ENCODE peak calls at places on chromosomes 4 and X, in five cellular contexts. One of them, this sample, is unnamed.
A peak's percentile ranks its signal among the peaks of the same experiment; 100 is the strongest.

GRCh38 chr4:19408488-19408887 is 843.2 kb upstream of the SLIT2 start:
- DNase-seq in astrocyte of the cerebellum: no peak
- DNase-seq in CD4-positive, alpha-beta T cell: no peak
- DNase-seq in tibial nerve: no peak
- DNase-seq in testis: no peak
- DNase-seq in this sample: no peak

GRCh38 chr4:128528793-128529553 is 241.4 kb upstream of the PGRMC2 start:
- DNase-seq in astrocyte of the cerebellum: peak; percentile 89
- DNase-seq in CD4-positive, alpha-beta T cell: no peak
- DNase-seq in tibial nerve: peak; percentile 31
- DNase-seq in testis: no peak
- DNase-seq in this sample: no peak

GRCh38 chrX:14095702-14096101 is 66.0 kb upstream of the GEMIN8 start:
- DNase-seq in astrocyte of the cerebellum: peak; percentile 33
- DNase-seq in CD4-positive, alpha-beta T cell: peak; percentile 14
- DNase-seq in tibial nerve: peak; percentile 11
- DNase-seq in testis: peak; percentile 45
- DNase-seq in this sample: no peak

GRCh38 chrX:153636716-153637115 is 10.3 kb upstream of the DUSP9 start:
- DNase-seq in astrocyte of the cerebellum: no peak
- DNase-seq in CD4-positive, alpha-beta T cell: no peak
- DNase-seq in tibial nerve: no peak
- DNase-seq in testis: no peak
- DNase-seq in this sample: no peak

GRCh38 chr4:86834901-86835300 is 14.3 kb downstream of the SLC10A6 start:
- DNase-seq in astrocyte of the cerebellum: peak; percentile 41
- DNase-seq in CD4-positive, alpha-beta T cell: no peak
- DNase-seq in tibial nerve: no peak
- DNase-seq in testis: no peak
- DNase-seq in this sample: no peak

GRCh38 chr4:761086-761485 is 55.5 kb downstream of the PCGF3 start:
- DNase-seq in astrocyte of the cerebellum: no peak
- DNase-seq in CD4-positive, alpha-beta T cell: no peak
- DNase-seq in tibial nerve: no peak
- DNase-seq in testis: no peak
- DNase-seq in this sample: no peak

GRCh38 chr4:182528819-182529218 is 285.6 kb downstream of the TENM3 start:
- DNase-seq in astrocyte of the cerebellum: no peak
- DNase-seq in CD4-positive, alpha-beta T cell: no peak
- DNase-seq in tibial nerve: no peak
- DNase-seq in testis: no peak
- DNase-seq in this sample: no peak

GRCh38 chr4:28228575-28228974 is 1367.9 kb downstream of the STIM2 start:
- DNase-seq in astrocyte of the cerebellum: no peak
- DNase-seq in CD4-positive, alpha-beta T cell: no peak
- DNase-seq in tibial nerve: no peak
- DNase-seq in testis: no peak
- DNase-seq in this sample: no peak

GRCh38 chrX:32868524-32868895 is 342.8 kb downstream of the DMD start:
- DNase-seq in astrocyte of the cerebellum: no peak
- DNase-seq in CD4-positive, alpha-beta T cell: no peak
- DNase-seq in tibial nerve: no peak
- DNase-seq in testis: no peak
- DNase-seq in this sample: no peak

DNA sequence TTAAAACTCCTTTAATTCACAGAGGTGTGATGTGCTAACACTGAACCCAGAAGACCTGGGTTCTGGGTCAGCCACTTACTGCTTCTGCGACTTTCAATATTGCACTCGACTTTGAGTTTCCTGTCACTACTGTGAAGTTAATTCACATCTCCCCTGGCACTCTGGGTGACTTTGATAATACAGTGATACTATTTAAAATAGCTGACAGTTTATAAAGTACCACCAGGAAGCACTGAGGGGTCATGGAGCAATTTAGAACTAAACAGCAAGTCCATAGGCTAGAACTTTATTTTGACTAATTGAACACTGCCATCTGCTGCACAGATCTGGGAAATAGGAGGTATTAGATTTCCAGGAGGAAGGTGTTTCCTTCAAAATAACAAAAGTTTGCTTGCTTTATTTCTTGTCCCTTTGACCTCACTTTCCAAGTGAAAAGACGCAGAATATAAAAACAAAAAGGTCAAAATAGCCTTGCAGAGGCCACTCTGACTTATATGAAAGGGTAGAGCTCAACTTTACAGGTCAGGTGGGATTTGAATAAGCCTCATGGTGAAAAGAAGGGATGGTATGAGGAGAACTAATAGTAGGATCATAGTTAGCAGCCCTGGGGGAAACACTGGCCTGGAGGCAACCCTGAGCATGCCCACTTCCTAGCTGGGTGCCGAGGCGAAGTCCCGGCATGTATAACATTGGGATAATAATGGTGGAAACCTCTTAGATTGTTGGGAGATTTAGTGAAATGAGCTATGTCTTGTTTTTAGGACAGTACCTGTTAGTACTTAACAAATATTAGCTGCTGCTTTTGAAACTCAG is 53.4 kb downstream of the ZNF518B start:
- DNase-seq in astrocyte of the cerebellum: peak; percentile 11
- DNase-seq in CD4-positive, alpha-beta T cell: no peak
- DNase-seq in tibial nerve: peak; percentile 60
- DNase-seq in testis: peak; percentile 23
- DNase-seq in this sample: no peak
- TF ChIP-seq CTCF in astrocyte of the cerebellum: peak; percentile 29
- TF ChIP-seq CTCF in CD4-positive, alpha-beta T cell: peak; percentile 46
- TF ChIP-seq CTCF in tibial nerve: peak; percentile 41
- TF ChIP-seq CTCF in testis: peak; percentile 26
- TF ChIP-seq CTCF in this sample: peak; percentile 41

DNA sequence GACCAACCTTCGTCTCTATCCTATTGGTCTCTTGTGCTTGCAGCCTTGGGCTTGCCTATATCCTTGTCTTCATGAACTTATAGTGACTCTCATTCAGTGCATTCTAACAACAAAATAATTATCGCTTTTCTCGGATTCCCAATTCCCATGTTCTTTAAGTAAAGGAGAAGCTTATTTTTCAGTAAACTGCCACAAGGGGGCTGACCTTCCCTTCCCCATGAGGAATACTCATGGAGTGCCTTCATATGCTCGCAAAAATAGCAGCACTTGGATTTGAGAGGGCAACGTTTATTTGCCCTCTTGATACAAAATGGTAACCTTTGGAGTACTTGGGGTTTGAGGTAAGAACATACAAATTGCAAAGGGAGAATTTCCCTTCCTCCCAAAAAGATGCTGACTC is 183.2 kb upstream of the TENT5D start:
- DNase-seq in astrocyte of the cerebellum: no peak
- DNase-seq in CD4-positive, alpha-beta T cell: no peak
- DNase-seq in tibial nerve: no peak
- DNase-seq in testis: no peak
- DNase-seq in this sample: no peak
- TF ChIP-seq CTCF in astrocyte of the cerebellum: no peak
- TF ChIP-seq CTCF in CD4-positive, alpha-beta T cell: no peak
- TF ChIP-seq CTCF in tibial nerve: no peak
- TF ChIP-seq CTCF in testis: no peak
- TF ChIP-seq CTCF in this sample: no peak

GRCh38 chr4:169229571-169230028 is 41.2 kb downstream of the SH3RF1 start:
- DNase-seq in astrocyte of the cerebellum: peak; percentile 95
- DNase-seq in CD4-positive, alpha-beta T cell: no peak
- DNase-seq in tibial nerve: no peak
- DNase-seq in testis: no peak
- DNase-seq in this sample: no peak
- TF ChIP-seq CTCF in astrocyte of the cerebellum: no peak
- TF ChIP-seq CTCF in CD4-positive, alpha-beta T cell: no peak
- TF ChIP-seq CTCF in tibial nerve: no peak
- TF ChIP-seq CTCF in testis: no peak
- TF ChIP-seq CTCF in this sample: no peak

DNA sequence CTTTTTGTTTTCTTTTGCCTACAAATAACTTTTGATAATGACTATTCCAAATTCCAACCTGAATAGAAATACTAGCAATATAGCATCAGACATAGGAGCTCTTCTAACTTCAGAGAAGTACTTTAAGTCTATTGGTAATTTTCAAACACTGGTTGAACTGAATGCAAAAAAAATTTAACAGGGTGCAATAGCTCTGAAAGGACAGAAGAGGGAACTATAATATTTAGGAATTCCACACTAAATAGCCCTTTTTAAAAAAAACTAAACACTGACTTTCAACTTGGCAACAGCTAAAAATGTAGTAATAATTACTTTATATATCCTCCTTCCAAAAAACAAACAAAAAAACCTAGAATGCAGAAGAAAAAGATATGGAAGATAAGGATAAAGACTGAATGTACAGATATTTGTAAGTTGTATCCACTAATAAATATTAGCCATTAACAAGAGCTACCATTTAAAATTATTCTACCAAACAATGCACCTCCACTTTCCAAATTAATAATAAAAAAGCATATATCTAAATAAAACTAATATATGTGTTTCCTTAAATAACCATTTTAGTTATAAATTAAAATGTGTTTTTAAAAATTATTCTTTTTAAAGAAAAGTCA is 81.4 kb downstream of the FBXW7 start:
- DNase-seq in astrocyte of the cerebellum: no peak
- DNase-seq in CD4-positive, alpha-beta T cell: no peak
- DNase-seq in tibial nerve: no peak
- DNase-seq in testis: no peak
- DNase-seq in this sample: no peak
- TF ChIP-seq CTCF in astrocyte of the cerebellum: peak; percentile 36
- TF ChIP-seq CTCF in CD4-positive, alpha-beta T cell: peak; percentile 61
- TF ChIP-seq CTCF in tibial nerve: peak; percentile 55
- TF ChIP-seq CTCF in testis: no peak
- TF ChIP-seq CTCF in this sample: peak; percentile 50

DNA sequence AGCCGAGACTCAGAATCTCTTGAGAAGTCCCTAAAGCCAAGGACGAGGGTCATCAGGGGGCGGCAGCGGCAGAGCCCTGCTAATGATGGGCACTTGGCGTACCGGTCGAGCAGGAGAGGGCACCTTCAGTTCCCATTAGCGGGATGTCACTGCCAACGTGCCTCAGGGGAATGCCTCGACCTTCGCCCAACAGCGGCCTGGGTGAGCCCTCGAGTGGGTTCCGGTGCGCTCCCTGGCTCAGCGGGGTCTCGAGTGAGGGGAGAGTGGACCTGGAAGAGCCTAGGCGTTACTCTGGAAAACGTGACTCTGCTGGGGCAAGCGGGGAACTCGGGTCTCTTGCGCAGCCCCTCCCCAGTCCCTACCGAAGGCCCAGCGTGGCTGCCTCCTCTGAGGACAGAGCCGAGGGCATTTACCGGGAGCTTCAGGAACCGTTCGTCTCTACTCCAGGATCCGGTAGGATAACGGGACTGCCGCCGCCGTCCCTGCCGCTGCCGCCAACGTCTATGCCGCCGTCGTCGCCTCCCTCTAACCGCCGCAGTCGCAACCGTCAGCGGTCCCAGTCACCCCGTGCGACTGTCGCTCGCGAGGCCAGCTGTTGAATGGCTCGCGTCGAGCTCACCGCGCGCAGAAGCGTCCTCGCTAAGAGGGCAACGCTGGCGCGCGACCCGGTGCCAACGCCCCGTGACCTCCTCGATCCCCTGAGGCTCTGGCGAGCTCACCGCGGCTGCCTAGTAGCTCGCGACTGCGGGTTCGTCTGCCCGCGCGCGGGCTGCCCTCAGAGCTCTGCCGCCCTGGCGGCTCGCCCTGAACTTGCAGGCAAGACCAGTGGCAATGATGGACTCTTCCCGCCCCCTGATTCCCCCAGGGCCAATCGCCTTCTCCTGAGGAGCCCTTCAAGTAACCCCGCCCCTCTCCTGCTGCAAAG is 37.1 kb downstream of the PGRMC1 start:
- DNase-seq in astrocyte of the cerebellum: peak; percentile 3
- DNase-seq in CD4-positive, alpha-beta T cell: peak; percentile 14
- DNase-seq in tibial nerve: no peak
- DNase-seq in testis: peak; percentile 69
- DNase-seq in this sample: no peak
- TF ChIP-seq CTCF in astrocyte of the cerebellum: peak; percentile 32
- TF ChIP-seq CTCF in CD4-positive, alpha-beta T cell: no peak
- TF ChIP-seq CTCF in tibial nerve: no peak
- TF ChIP-seq CTCF in testis: no peak
- TF ChIP-seq CTCF in this sample: no peak